ENCODE peak calls at places on chromosome 18, in four cellular contexts. One of them, this sample, is unnamed.

GRCh38 chr18:63366270-63366990 is 576 bp downstream of the KDSR start:
- DNase-seq in iPS-NIHi11: peak
- DNase-seq in erythroblast: peak
- DNase-seq in posterior cingulate gyrus: peak
- DNase-seq in this sample: peak

GRCh38 chr18:61893304-61893970 is 630 bp upstream of the RNF152 start:
- DNase-seq in posterior cingulate gyrus: peak
- DNase-seq in erythroblast: peak
- DNase-seq in iPS-NIHi11: peak
- DNase-seq in this sample: peak

GRCh38 chr18:13235981-13236380 is 17.4 kb downstream of the LDLRAD4 start:
- DNase-seq in erythroblast: no peak
- DNase-seq in iPS-NIHi11: no peak
- DNase-seq in posterior cingulate gyrus: peak
- DNase-seq in this sample: no peak

GRCh38 chr18:6362559-6363129 is 52.1 kb downstream of the L3MBTL4 start:
- DNase-seq in posterior cingulate gyrus: no peak
- DNase-seq in iPS-NIHi11: no peak
- DNase-seq in erythroblast: no peak
- DNase-seq in this sample: no peak

GRCh38 chr18:62529597-62529996 is 6.8 kb downstream of the ZCCHC2 start:
- DNase-seq in posterior cingulate gyrus: no peak
- DNase-seq in iPS-NIHi11: no peak
- DNase-seq in erythroblast: no peak
- DNase-seq in this sample: no peak

GRCh38 chr18:73793386-73793785 is 354.2 kb downstream of the FBXO15 start:
- DNase-seq in erythroblast: no peak
- DNase-seq in posterior cingulate gyrus: no peak
- DNase-seq in iPS-NIHi11: no peak
- DNase-seq in this sample: peak

GRCh38 chr18:22422909-22423548 is 5.3 kb upstream of the CTAGE1 start:
- DNase-seq in posterior cingulate gyrus: no peak
- DNase-seq in iPS-NIHi11: no peak
- DNase-seq in erythroblast: no peak
- DNase-seq in this sample: no peak

GRCh38 chr18:74496508-74497307 is 545 bp downstream of the CNDP2 start:
- DNase-seq in erythroblast: peak
- DNase-seq in iPS-NIHi11: peak
- DNase-seq in posterior cingulate gyrus: peak
- DNase-seq in this sample: peak

GRCh38 chr18:73691118-73691517 is 456.5 kb downstream of the FBXO15 start:
- DNase-seq in iPS-NIHi11: no peak
- DNase-seq in posterior cingulate gyrus: no peak
- DNase-seq in erythroblast: no peak
- DNase-seq in this sample: no peak

GRCh38 chr18:13375302-13376255 is 157.0 kb downstream of the LDLRAD4 start:
- DNase-seq in posterior cingulate gyrus: no peak
- DNase-seq in iPS-NIHi11: no peak
- DNase-seq in erythroblast: peak
- DNase-seq in this sample: peak

GRCh38 chr18:26307161-26307773 is 81.0 kb downstream of the TAF4B start:
- DNase-seq in erythroblast: peak
- DNase-seq in iPS-NIHi11: peak
- DNase-seq in posterior cingulate gyrus: no peak
- DNase-seq in this sample: peak

GRCh38 chr18:3411854-3412268 is 38.1 kb upstream of the TGIF1 start:
- DNase-seq in iPS-NIHi11: no peak
- DNase-seq in erythroblast: peak
- DNase-seq in posterior cingulate gyrus: no peak
- DNase-seq in this sample: peak

GRCh38 chr18:5073026-5073944 is 123.8 kb downstream of the AKAIN1 start:
- DNase-seq in iPS-NIHi11: peak
- DNase-seq in posterior cingulate gyrus: no peak
- DNase-seq in erythroblast: peak
- DNase-seq in this sample: peak

GRCh38 chr18:79513381-79514081 is 117.8 kb downstream of the NFATC1 start:
- DNase-seq in erythroblast: no peak
- DNase-seq in iPS-NIHi11: no peak
- DNase-seq in posterior cingulate gyrus: no peak
- DNase-seq in this sample: no peak

GRCh38 chr18:12312936-12313335 is 4.9 kb downstream of the TUBB6 start:
- DNase-seq in posterior cingulate gyrus: no peak
- DNase-seq in iPS-NIHi11: no peak
- DNase-seq in erythroblast: no peak
- DNase-seq in this sample: no peak

GRCh38 chr18:35581555-35582309 is at the start of gene GALNT1:
- DNase-seq in iPS-NIHi11: peak
- DNase-seq in erythroblast: peak
- DNase-seq in posterior cingulate gyrus: no peak
- DNase-seq in this sample: peak

GRCh38 chr18:56637897-56638231 is 528 bp downstream of the TXNL1 start:
- DNase-seq in posterior cingulate gyrus: no peak
- DNase-seq in iPS-NIHi11: peak
- DNase-seq in erythroblast: peak
- DNase-seq in this sample: no peak

GRCh38 chr18:51275712-51276473 is 78.4 kb upstream of the MEX3C start:
- DNase-seq in erythroblast: peak
- DNase-seq in iPS-NIHi11: peak
- DNase-seq in posterior cingulate gyrus: no peak
- DNase-seq in this sample: no peak

GRCh38 chr18:28485918-28486317 is 309.0 kb upstream of the CDH2 start:
- DNase-seq in iPS-NIHi11: no peak
- DNase-seq in erythroblast: no peak
- DNase-seq in posterior cingulate gyrus: no peak
- DNase-seq in this sample: no peak

GRCh38 chr18:26456070-26456491 is 92.3 kb downstream of the KCTD1 start:
- DNase-seq in erythroblast: no peak
- DNase-seq in iPS-NIHi11: no peak
- DNase-seq in posterior cingulate gyrus: no peak
- DNase-seq in this sample: no peak

GRCh38 chr18:68467966-68468365 is 246.9 kb downstream of the TMX3 start:
- DNase-seq in erythroblast: no peak
- DNase-seq in posterior cingulate gyrus: no peak
- DNase-seq in iPS-NIHi11: no peak
- DNase-seq in this sample: no peak

This sample was measured in ELF-1.